ENCODE peak calls at places on chromosomes 3 and 15, in five cellular contexts. X, K, J, I and B are unnamed samples.

GRCh38 chr3:15099364-15100098 is 583 bp upstream of the RBSN start:
- DNase-seq in X (peak; percentile 17), K (no peak), J (no peak), I (no peak), B (no peak)

GRCh38 chr3:71090207-71090606 is 493.3 kb downstream of the FOXP1 start:
- DNase-seq in X (no peak), K (no peak), J (no peak), I (no peak), B (no peak)

GRCh38 chr15:80695099-80695910 is at the start of gene ABHD17C:
- DNase-seq in X (peak; percentile 59), K (peak; percentile 64), J (peak; percentile 53), I (peak; percentile 68), B (peak; percentile 63)

GRCh38 chr3:181561605-181562031 is 150.1 kb upstream of the SOX2 start:
- DNase-seq in X (no peak), K (no peak), J (no peak), I (no peak), B (no peak)

GRCh38 chr3:117526485-117527079 is 817.0 kb downstream of the TUSC7 start:
- DNase-seq in X (no peak), K (peak; percentile 36), J (peak; percentile 55), I (no peak), B (peak; percentile 40)

GRCh38 chr3:151819910-151820309 is 6.0 kb downstream of the AADAC start:
- DNase-seq in X (no peak), K (no peak), J (no peak), I (no peak), B (no peak)

GRCh38 chr3:177195242-177195940 is 1.9 kb downstream of the TBL1XR1 start:
- DNase-seq in X (no peak), K (peak; percentile 36), J (no peak), I (no peak), B (peak; percentile 44)

GRCh38 chr3:169112153-169112892 is 551.2 kb downstream of the MECOM start:
- DNase-seq in X (no peak), K (no peak), J (peak; percentile 93), I (no peak), B (peak; percentile 33)

GRCh38 chr3:132730891-132731580 is 8.8 kb upstream of the NPHP3 start:
- DNase-seq in X (no peak), K (no peak), J (peak; percentile 57), I (no peak), B (peak; percentile 51)

GRCh38 chr3:188385295-188385694 is 231.3 kb downstream of the LPP start:
- DNase-seq in X (no peak), K (no peak), J (no peak), I (no peak), B (no peak)
- H3K4me3 ChIP-seq in X (no peak overlapping the region), K (no peak overlapping the region), J (no peak overlapping the region), I (no peak overlapping the region), B (no peak overlapping the region)

GRCh38 chr3:134366221-134366927 is 7.9 kb downstream of the AMOTL2 start:
- DNase-seq in X (no peak), K (no peak), J (no peak), I (no peak), B (no peak)
- H3K36me3 ChIP-seq in X (no peaks in the 10 kb centered on the region), K (peaks cover 66% of the 10 kb centered on the region), J (peaks cover 96% of the 10 kb centered on the region), I (peaks cover 93% of the 10 kb centered on the region), B (peaks cover 89% of the 10 kb centered on the region)

DNA sequence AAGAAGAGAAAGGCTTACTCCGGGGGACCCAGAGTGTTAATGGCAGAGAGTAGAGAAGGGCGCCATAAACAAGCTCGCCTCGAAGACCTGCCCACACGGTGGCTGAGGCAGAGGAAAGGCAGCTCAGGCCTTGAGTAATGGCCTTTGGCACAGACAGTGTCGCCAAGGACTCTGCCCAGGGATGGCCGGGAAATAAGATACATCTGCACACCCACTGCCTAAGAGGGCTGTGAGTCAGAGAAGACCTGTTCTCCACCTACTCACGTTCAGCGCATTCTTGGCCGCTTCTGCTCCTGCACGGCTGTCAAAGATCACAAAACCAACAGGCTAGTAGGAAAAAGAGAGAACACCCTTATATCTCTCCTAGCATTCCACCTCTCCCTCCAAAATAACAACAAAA is 26.2 kb downstream of the RBPMS2 start:
- DNase-seq in X (peak; percentile 47), K (peak; percentile 50), J (peak; percentile 86), I (peak; percentile 73), B (no peak)
- H3K27ac ChIP-seq in X (peak overlapping the region; percentile 78), K (no peak overlapping the region), J (no peak overlapping the region), I (peak overlapping the region; percentile 69), B (no peak overlapping the region)

GRCh38 chr15:57323806-57324589 is 52.3 kb upstream of the CGNL1 start:
- DNase-seq in X (no peak), K (no peak), J (peak; percentile 60), I (no peak), B (peak; percentile 78)

GRCh38 chr15:57321973-57322601 is 54.2 kb upstream of the CGNL1 start:
- DNase-seq in X (no peak), K (no peak), J (no peak), I (no peak), B (peak; percentile 76)

GRCh38 chr15:57324590-57324890 is 51.8 kb upstream of the CGNL1 start:
- DNase-seq in X (no peak), K (no peak), J (no peak), I (no peak), B (no peak)

GRCh38 chr15:57322602-57323250 is 53.6 kb upstream of the CGNL1 start:
- DNase-seq in X (no peak), K (no peak), J (no peak), I (no peak), B (no peak)

DNA sequence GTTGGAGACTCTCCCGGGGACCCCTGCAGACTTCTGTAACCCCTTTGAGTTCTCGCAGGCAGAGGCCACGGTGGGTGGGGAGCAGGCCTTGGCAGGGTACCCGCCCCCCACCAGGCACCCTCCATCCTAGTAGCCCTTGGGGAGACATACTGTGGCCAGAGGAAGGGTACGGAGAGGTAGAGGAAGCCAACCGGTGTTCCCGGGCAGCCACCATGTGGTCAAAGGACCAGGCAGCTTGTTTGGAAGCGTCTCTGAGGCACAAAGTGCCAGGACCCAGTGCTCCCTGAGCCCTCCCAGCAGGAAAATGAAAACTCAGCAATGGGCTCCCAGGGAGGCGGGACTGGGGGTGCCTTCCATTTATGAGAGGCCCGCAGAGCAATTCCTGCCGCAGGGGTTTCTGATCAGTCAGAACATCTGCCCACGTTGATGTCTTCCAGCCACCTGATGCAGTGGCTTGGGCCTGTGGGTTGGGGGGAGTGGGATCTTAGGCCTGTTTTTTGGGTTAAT is 53.0 kb upstream of the CGNL1 start:
- DNase-seq in X (no peak), K (no peak), J (no peak), I (no peak), B (no peak)
- H3K4me3 ChIP-seq in X (no peak overlapping the region), K (no peak overlapping the region), J (no peak overlapping the region), I (no peak overlapping the region), B (no peak overlapping the region)

GRCh38 chr3:50617096-50617791 is at the start of gene MAPKAPK3:
- DNase-seq in X (peak; percentile 62), K (no peak), J (no peak), I (no peak), B (peak; percentile 39)
- H3K36me3 ChIP-seq in X (no peaks in the 10 kb centered on the region), K (no peaks in the 10 kb centered on the region), J (no peaks in the 10 kb centered on the region), I (no peaks in the 10 kb centered on the region), B (no peaks in the 10 kb centered on the region)

DNA sequence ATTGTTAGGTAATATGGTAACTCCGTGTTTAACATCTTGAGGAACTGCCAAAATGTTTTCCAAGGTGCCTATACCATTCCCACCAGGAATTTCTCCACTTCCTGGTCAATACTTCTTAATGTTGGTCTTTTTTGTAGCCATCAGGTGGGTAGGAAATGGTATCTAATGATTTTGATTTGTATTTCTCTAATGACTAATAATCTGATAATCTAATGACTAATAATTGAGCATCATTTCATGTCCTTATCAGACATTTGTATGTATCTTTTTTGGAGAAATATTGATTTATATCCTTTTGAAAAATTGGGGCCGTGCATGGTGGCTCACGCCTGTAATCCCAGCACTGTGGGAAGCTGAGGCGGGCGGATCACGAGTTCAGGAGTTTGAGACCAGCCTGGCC is 38.8 kb downstream of the SLMAP start:
- DNase-seq in X (no peak), K (no peak), J (no peak), I (no peak), B (no peak)
- H3K27ac ChIP-seq in X (peak overlapping the region; percentile 76), K (peak overlapping the region; percentile 41), J (no peak overlapping the region), I (no peak overlapping the region), B (no peak overlapping the region)

GRCh38 chr3:113602256-113602655 is 69.9 kb downstream of the SIDT1 start:
- DNase-seq in X (no peak), K (no peak), J (no peak), I (no peak), B (no peak)

GRCh38 chr3:113602836-113603235 is 70.5 kb downstream of the SIDT1 start:
- DNase-seq in X (no peak), K (no peak), J (no peak), I (no peak), B (no peak)

GRCh38 chr3:113601240-113601639 is 68.9 kb downstream of the SIDT1 start:
- DNase-seq in X (no peak), K (no peak), J (no peak), I (no peak), B (no peak)

GRCh38 chr3:113606539-113607218 is 74.3 kb downstream of the SIDT1 start:
- DNase-seq in X (no peak), K (no peak), J (no peak), I (no peak), B (no peak)

DNA sequence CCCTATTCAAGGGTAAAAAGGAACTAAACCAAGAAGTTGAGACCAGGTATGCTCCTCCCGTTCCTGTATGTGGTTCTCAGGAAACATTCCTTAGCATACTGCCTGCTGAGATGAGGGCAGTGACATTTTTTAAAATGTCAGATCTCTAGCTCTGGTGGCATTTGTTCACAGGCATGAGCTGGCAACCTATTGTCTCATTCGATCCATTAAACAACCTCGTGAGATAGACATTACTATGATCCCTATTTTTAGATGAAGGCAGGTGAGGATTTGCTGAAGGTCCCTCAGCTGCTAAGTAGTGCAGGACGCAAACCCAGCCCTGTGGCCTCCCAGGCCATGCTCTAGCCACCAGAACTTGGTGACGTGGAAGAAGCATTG is 74.9 kb downstream of the SIDT1 start:
- DNase-seq in X (no peak), K (no peak), J (no peak), I (no peak), B (no peak)
- H3K4me3 ChIP-seq in X (no peak overlapping the region), K (no peak overlapping the region), J (no peak overlapping the region), I (no peak overlapping the region), B (no peak overlapping the region)

DNA sequence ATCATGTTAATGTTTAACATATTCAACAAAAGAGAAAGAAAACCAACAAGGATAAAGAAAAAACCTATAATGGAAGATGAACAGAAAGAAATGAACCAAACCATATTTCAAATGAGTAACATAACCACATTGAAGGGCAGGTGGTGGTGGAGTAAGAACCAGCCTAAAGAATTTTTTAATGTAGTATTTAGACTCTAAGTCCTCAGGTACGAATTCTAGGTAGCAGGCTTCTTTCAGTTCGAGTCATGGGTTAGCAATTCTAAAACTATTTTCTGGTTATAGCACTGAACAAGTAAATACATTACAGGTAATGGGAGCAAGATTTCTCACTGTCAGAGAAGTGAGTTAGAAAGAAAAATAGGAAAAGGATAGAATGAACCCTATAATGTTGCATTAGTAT is 24.4 kb downstream of the DCBLD2 start:
- DNase-seq in X (no peak), K (no peak), J (no peak), I (no peak), B (no peak)
- H3K36me3 ChIP-seq in X (no peaks in the 10 kb centered on the region), K (no peaks in the 10 kb centered on the region), J (peaks cover 13% of the 10 kb centered on the region), I (peaks cover 21% of the 10 kb centered on the region), B (peaks cover 7% of the 10 kb centered on the region)